ENCODE peak calls at places on chromosomes 1 and 21, in five cellular contexts. One of them, this sample, is unnamed.
A peak's percentile ranks its signal among the peaks of the same experiment; 100 is the strongest.

GRCh38 chr1:8970870-8971337 is 25.2 kb downstream of the CA6 start:
- DNase-seq in CD8-positive, alpha-beta memory T cell: peak; percentile 56
- DNase-seq in iPS-NIHi11: no peak
- DNase-seq in progenitor cell of endocrine pancreas: no peak
- DNase-seq in endothelial cell: no peak
- DNase-seq in this sample: no peak

GRCh38 chr1:108049083-108049819 is 84.3 kb upstream of the VAV3 start:
- DNase-seq in endothelial cell: peak; percentile 55
- DNase-seq in iPS-NIHi11: peak; percentile 71
- DNase-seq in CD8-positive, alpha-beta memory T cell: no peak
- DNase-seq in progenitor cell of endocrine pancreas: no peak
- DNase-seq in this sample: peak; percentile 64

GRCh38 chr1:205301842-205302588 is 19.5 kb downstream of the NUAK2 start:
- DNase-seq in endothelial cell: no peak
- DNase-seq in progenitor cell of endocrine pancreas: no peak
- DNase-seq in CD8-positive, alpha-beta memory T cell: no peak
- DNase-seq in iPS-NIHi11: no peak
- DNase-seq in this sample: no peak

GRCh38 chr1:109275706-109276345 is 7.1 kb downstream of the PSRC1 start:
- DNase-seq in endothelial cell: no peak
- DNase-seq in progenitor cell of endocrine pancreas: no peak
- DNase-seq in CD8-positive, alpha-beta memory T cell: no peak
- DNase-seq in iPS-NIHi11: no peak
- DNase-seq in this sample: no peak

GRCh38 chr1:179742717-179743678 is at the start of gene FAM163A:
- DNase-seq in endothelial cell: peak; percentile 24
- DNase-seq in CD8-positive, alpha-beta memory T cell: no peak
- DNase-seq in progenitor cell of endocrine pancreas: peak; percentile 19
- DNase-seq in iPS-NIHi11: peak; percentile 51
- DNase-seq in this sample: no peak

GRCh38 chr1:79323240-79324025 is 316.9 kb upstream of the ADGRL4 start:
- DNase-seq in endothelial cell: no peak
- DNase-seq in progenitor cell of endocrine pancreas: no peak
- DNase-seq in CD8-positive, alpha-beta memory T cell: no peak
- DNase-seq in iPS-NIHi11: no peak
- DNase-seq in this sample: no peak

GRCh38 chr1:245051349-245052221 is 103.2 kb upstream of the KIF26B start:
- DNase-seq in progenitor cell of endocrine pancreas: no peak
- DNase-seq in CD8-positive, alpha-beta memory T cell: no peak
- DNase-seq in iPS-NIHi11: peak; percentile 41
- DNase-seq in endothelial cell: peak; percentile 27
- DNase-seq in this sample: peak; percentile 47

GRCh38 chr1:155003766-155004351 is 1.3 kb downstream of the ZBTB7B start:
- DNase-seq in iPS-NIHi11: peak; percentile 53
- DNase-seq in CD8-positive, alpha-beta memory T cell: no peak
- DNase-seq in progenitor cell of endocrine pancreas: no peak
- DNase-seq in endothelial cell: no peak
- DNase-seq in this sample: peak; percentile 70

GRCh38 chr1:7253988-7254587 is 468.8 kb downstream of the CAMTA1 start:
- DNase-seq in progenitor cell of endocrine pancreas: no peak
- DNase-seq in CD8-positive, alpha-beta memory T cell: no peak
- DNase-seq in iPS-NIHi11: no peak
- DNase-seq in endothelial cell: no peak
- DNase-seq in this sample: no peak

GRCh38 chr1:234647245-234647644 is 37.3 kb upstream of the IRF2BP2 start:
- DNase-seq in iPS-NIHi11: no peak
- DNase-seq in CD8-positive, alpha-beta memory T cell: no peak
- DNase-seq in endothelial cell: no peak
- DNase-seq in progenitor cell of endocrine pancreas: no peak
- DNase-seq in this sample: no peak

GRCh38 chr1:6625579-6626149 is 996 bp downstream of the THAP3 start:
- DNase-seq in CD8-positive, alpha-beta memory T cell: no peak
- DNase-seq in endothelial cell: peak; percentile 31
- DNase-seq in progenitor cell of endocrine pancreas: no peak
- DNase-seq in iPS-NIHi11: no peak
- DNase-seq in this sample: no peak

GRCh38 chr1:227998374-227999055 is 8.3 kb upstream of the WNT3A start:
- DNase-seq in CD8-positive, alpha-beta memory T cell: no peak
- DNase-seq in endothelial cell: no peak
- DNase-seq in progenitor cell of endocrine pancreas: peak; percentile 6
- DNase-seq in iPS-NIHi11: no peak
- DNase-seq in this sample: no peak

GRCh38 chr1:163166886-163167555 is 35.7 kb downstream of the RGS5 start:
- DNase-seq in endothelial cell: no peak
- DNase-seq in CD8-positive, alpha-beta memory T cell: no peak
- DNase-seq in progenitor cell of endocrine pancreas: no peak
- DNase-seq in iPS-NIHi11: no peak
- DNase-seq in this sample: no peak

GRCh38 chr21:15659768-15660423 is 69.9 kb upstream of the USP25 start:
- DNase-seq in endothelial cell: no peak
- DNase-seq in CD8-positive, alpha-beta memory T cell: no peak
- DNase-seq in progenitor cell of endocrine pancreas: no peak
- DNase-seq in iPS-NIHi11: no peak
- DNase-seq in this sample: no peak

GRCh38 chr1:903721-904270 is 19.9 kb upstream of the SAMD11 start:
- DNase-seq in CD8-positive, alpha-beta memory T cell: no peak
- DNase-seq in progenitor cell of endocrine pancreas: peak; percentile 8
- DNase-seq in iPS-NIHi11: no peak
- DNase-seq in endothelial cell: no peak
- DNase-seq in this sample: no peak

GRCh38 chr1:75125161-75125681 is 9.0 kb upstream of the LHX8 start:
- DNase-seq in progenitor cell of endocrine pancreas: no peak
- DNase-seq in CD8-positive, alpha-beta memory T cell: no peak
- DNase-seq in iPS-NIHi11: no peak
- DNase-seq in endothelial cell: no peak
- DNase-seq in this sample: no peak

GRCh38 chr1:63651110-63651776 is 58.0 kb downstream of the PGM1 start:
- DNase-seq in endothelial cell: no peak
- DNase-seq in progenitor cell of endocrine pancreas: no peak
- DNase-seq in CD8-positive, alpha-beta memory T cell: no peak
- DNase-seq in iPS-NIHi11: no peak
- DNase-seq in this sample: no peak

GRCh38 chr1:17419626-17420328 is 19.7 kb downstream of the RCC2 start:
- DNase-seq in CD8-positive, alpha-beta memory T cell: peak; percentile 76
- DNase-seq in endothelial cell: peak; percentile 85
- DNase-seq in iPS-NIHi11: peak; percentile 97
- DNase-seq in progenitor cell of endocrine pancreas: peak; percentile 64
- DNase-seq in this sample: peak; percentile 42

GRCh38 chr1:10122926-10123325 is 87.4 kb upstream of the KIF1B start:
- DNase-seq in iPS-NIHi11: no peak
- DNase-seq in endothelial cell: no peak
- DNase-seq in progenitor cell of endocrine pancreas: no peak
- DNase-seq in CD8-positive, alpha-beta memory T cell: no peak
- DNase-seq in this sample: no peak

GRCh38 chr1:116064616-116065015 is 46.6 kb upstream of the MAB21L3 start:
- DNase-seq in progenitor cell of endocrine pancreas: no peak
- DNase-seq in iPS-NIHi11: no peak
- DNase-seq in endothelial cell: no peak
- DNase-seq in CD8-positive, alpha-beta memory T cell: no peak
- DNase-seq in this sample: no peak

GRCh38 chr1:22237433-22238093 is 94.7 kb upstream of the WNT4 start:
- DNase-seq in endothelial cell: no peak
- DNase-seq in iPS-NIHi11: no peak
- DNase-seq in CD8-positive, alpha-beta memory T cell: no peak
- DNase-seq in progenitor cell of endocrine pancreas: no peak
- DNase-seq in this sample: no peak

GRCh38 chr1:6259491-6260362 is 1.2 kb downstream of the GPR153 start:
- DNase-seq in progenitor cell of endocrine pancreas: peak; percentile 68
- DNase-seq in iPS-NIHi11: peak; percentile 93
- DNase-seq in endothelial cell: peak; percentile 60
- DNase-seq in CD8-positive, alpha-beta memory T cell: peak; percentile 81
- DNase-seq in this sample: no peak

GRCh38 chr1:67843335-67843734 is 10.1 kb upstream of the GNG12 start:
- DNase-seq in endothelial cell: no peak
- DNase-seq in progenitor cell of endocrine pancreas: no peak
- DNase-seq in iPS-NIHi11: no peak
- DNase-seq in CD8-positive, alpha-beta memory T cell: no peak
- DNase-seq in this sample: no peak

GRCh38 chr1:204975021-204975420 is 68.0 kb upstream of the CNTN2 start:
- DNase-seq in CD8-positive, alpha-beta memory T cell: peak; percentile 12
- DNase-seq in progenitor cell of endocrine pancreas: no peak
- DNase-seq in endothelial cell: no peak
- DNase-seq in iPS-NIHi11: no peak
- DNase-seq in this sample: no peak

GRCh38 chr1:48619529-48619928 is 147.5 kb upstream of the SPATA6 start:
- DNase-seq in iPS-NIHi11: peak; percentile 76
- DNase-seq in CD8-positive, alpha-beta memory T cell: no peak
- DNase-seq in progenitor cell of endocrine pancreas: no peak
- DNase-seq in endothelial cell: no peak
- DNase-seq in this sample: peak; percentile 7

GRCh38 chr1:229653420-229653819 is 27.4 kb downstream of the URB2 start:
- DNase-seq in iPS-NIHi11: no peak
- DNase-seq in progenitor cell of endocrine pancreas: no peak
- DNase-seq in CD8-positive, alpha-beta memory T cell: no peak
- DNase-seq in endothelial cell: no peak
- DNase-seq in this sample: no peak

This sample was measured in globus pallidus.